ENCODE peak calls at places on chromosomes 7 and 10, in five cellular contexts. K is H9, U is trophoblast cell, R is mesenchymal stem cell, J is H1. A is an unnamed sample.

GRCh38 chr10:26251925-26252324 is 35.4 kb downstream of the GAD2 start:
- DNase-seq in K (no peak), U (no peak), R (no peak), J (no peak), A (no peak)

GRCh38 chr7:1436608-1437007 is 22.7 kb downstream of the MICALL2 start:
- DNase-seq in K (no peak), U (no peak), R (no peak), J (no peak), A (no peak)

GRCh38 chr10:70493660-70494234 is 15.2 kb downstream of the PALD1 start:
- DNase-seq in K (peak; percentile 91), U (no peak), R (no peak), J (no peak), A (no peak)

GRCh38 chr10:119654540-119654939 is 3.4 kb downstream of the BAG3 start:
- DNase-seq in K (no peak), U (no peak), R (no peak), J (no peak), A (no peak)

GRCh38 chr7:123355576-123356195 is 155.9 kb upstream of the SLC13A1 start:
- DNase-seq in K (peak; percentile 34), U (no peak), R (peak; percentile 36), J (no peak), A (no peak)

GRCh38 chr10:28130267-28130666 is 131.4 kb upstream of the ODAD2 start:
- DNase-seq in K (no peak), U (no peak), R (peak; percentile 67), J (no peak), A (no peak)

GRCh38 chr7:146683439-146683838 is 566.8 kb downstream of the CNTNAP2 start:
- DNase-seq in K (no peak), U (no peak), R (peak; percentile 23), J (no peak), A (no peak)

GRCh38 chr7:100493476-100494264 is 9.9 kb downstream of the NYAP1 start:
- DNase-seq in K (no peak), U (no peak), R (peak; percentile 41), J (no peak), A (no peak)

GRCh38 chr10:42938351-42938750 is 138.5 kb upstream of the RET start:
- DNase-seq in K (no peak), U (no peak), R (no peak), J (no peak), A (no peak)

GRCh38 chr7:14294637-14295036 is 305.2 kb upstream of the ETV1 start:
- DNase-seq in K (no peak), U (no peak), R (no peak), J (no peak), A (no peak)

GRCh38 chr7:6392712-6393666 is 54.8 kb downstream of the DAGLB start:
- DNase-seq in K (no peak), U (peak; percentile 84), R (peak; percentile 84), J (no peak), A (no peak)

GRCh38 chr10:80407836-80408197 is 534 bp upstream of the PRXL2A start:
- DNase-seq in K (peak; percentile 57), U (no peak), R (peak; percentile 49), J (no peak), A (no peak)

GRCh38 chr7:137946015-137946414 is 55.9 kb downstream of the CREB3L2 start:
- DNase-seq in K (no peak), U (no peak), R (no peak), J (no peak), A (no peak)

GRCh38 chr7:29122750-29123149 is 23.6 kb downstream of the CPVL start:
- DNase-seq in K (no peak), U (no peak), R (no peak), J (no peak), A (no peak)

GRCh38 chr7:78195281-78195680 is 396.7 kb downstream of the PHTF2 start:
- DNase-seq in K (no peak), U (peak; percentile 7), R (no peak), J (no peak), A (no peak)

GRCh38 chr10:23158370-23158769 is 33.7 kb upstream of the PTF1A start:
- DNase-seq in K (peak; percentile 51), U (peak; percentile 46), R (peak; percentile 65), J (no peak), A (peak; percentile 72)

GRCh38 chr7:140609646-140610045 is 31.0 kb downstream of the DENND2A start:
- DNase-seq in K (no peak), U (no peak), R (peak; percentile 46), J (no peak), A (no peak)

GRCh38 chr10:45373783-45374450 is at the start of gene ALOX5:
- DNase-seq in K (peak; percentile 89), U (no peak), R (no peak), J (no peak), A (peak; percentile 32)

GRCh38 chr7:116582164-116582732 is 57.4 kb downstream of the CAV1 start:
- DNase-seq in K (no peak), U (no peak), R (peak; percentile 93), J (no peak), A (no peak)

GRCh38 chr7:147308539-147308938 is 1191.9 kb downstream of the CNTNAP2 start:
- DNase-seq in K (no peak), U (no peak), R (no peak), J (no peak), A (peak; percentile 4)

GRCh38 chr7:16564023-16564380 is 37.4 kb downstream of the LRRC72 start:
- DNase-seq in K (no peak), U (no peak), R (no peak), J (no peak), A (no peak)

GRCh38 chr7:112238852-112239610 is 32.5 kb downstream of the ZNF277 start:
- DNase-seq in K (no peak), U (peak; percentile 38), R (peak; percentile 33), J (no peak), A (no peak)

GRCh38 chr10:76257816-76258215 is 826.4 kb downstream of the LRMDA start:
- DNase-seq in K (no peak), U (no peak), R (no peak), J (no peak), A (no peak)

GRCh38 chr7:30928254-30928872 is 16.7 kb downstream of the AQP1 start:
- DNase-seq in K (no peak), U (no peak), R (no peak), J (no peak), A (no peak)

GRCh38 chr7:49500741-49501140 is 272.7 kb upstream of the VWC2 start:
- DNase-seq in K (no peak), U (no peak), R (no peak), J (no peak), A (no peak)

GRCh38 chr10:48541144-48541795 is 63.6 kb downstream of the ARHGAP22 start:
- DNase-seq in K (peak; percentile 20), U (no peak), R (no peak), J (no peak), A (no peak)

GRCh38 chr10:114653926-114654325 is 4.1 kb downstream of the ABLIM1 start:
- DNase-seq in K (no peak), U (no peak), R (no peak), J (no peak), A (no peak)

GRCh38 chr10:123858039-123858740 is 33.4 kb downstream of the CPXM2 start:
- DNase-seq in K (no peak), U (no peak), R (no peak), J (no peak), A (no peak)

GRCh38 chr7:100711369-100711768 is 5.4 kb downstream of the POP7 start:
- DNase-seq in K (no peak), U (no peak), R (no peak), J (no peak), A (no peak)

GRCh38 chr7:154388999-154389398 is 336.8 kb downstream of the DPP6 start:
- DNase-seq in K (no peak), U (no peak), R (no peak), J (no peak), A (no peak)

GRCh38 chr7:65892832-65893231 is 20.0 kb downstream of the VKORC1L1 start:
- DNase-seq in K (no peak), U (no peak), R (peak; percentile 59), J (no peak), A (no peak)

GRCh38 chr10:99536400-99537254 is 3.9 kb downstream of the NKX2-3 start:
- DNase-seq in K (peak; percentile 62), U (no peak), R (peak; percentile 79), J (no peak), A (peak; percentile 81)

GRCh38 chr7:112723416-112723815 is 66.8 kb downstream of the TMEM168 start:
- DNase-seq in K (no peak), U (no peak), R (peak; percentile 21), J (no peak), A (no peak)

GRCh38 chr10:123149568-123150228 is 1.8 kb downstream of the HMX2 start:
- DNase-seq in K (peak; percentile 67), U (no peak), R (peak; percentile 57), J (no peak), A (peak; percentile 43)

GRCh38 chr7:77482015-77482414 is 55.1 kb upstream of the PTPN12 start:
- DNase-seq in K (no peak), U (peak; percentile 88), R (peak; percentile 17), J (no peak), A (no peak)

GRCh38 chr7:150755473-150756099 is 18.4 kb downstream of the GIMAP5 start:
- DNase-seq in K (no peak), U (no peak), R (no peak), J (no peak), A (no peak)

GRCh38 chr10:12195281-12195602 is 449 bp downstream of the NUDT5 start:
- DNase-seq in K (no peak), U (peak; percentile 21), R (no peak), J (no peak), A (no peak)

GRCh38 chr10:62076872-62077271 is 175.4 kb downstream of the ARID5B start:
- DNase-seq in K (no peak), U (peak; percentile 58), R (peak; percentile 70), J (no peak), A (no peak)
- H3K23ac ChIP-seq in K (no peak overlapping the region), U (no peak overlapping the region), R (no peak overlapping the region), J (no peak overlapping the region), A (no peak overlapping the region)

GRCh38 chr7:39650676-39651075 is 27.3 kb downstream of the RALA start:
- DNase-seq in K (no peak), U (no peak), R (peak; percentile 28), J (no peak), A (no peak)
- H2AK5ac ChIP-seq in K (no peak overlapping the region), U (no peak overlapping the region), R (peak overlapping the region; percentile 51), J (no peak overlapping the region), A (no peak overlapping the region)

DNA sequence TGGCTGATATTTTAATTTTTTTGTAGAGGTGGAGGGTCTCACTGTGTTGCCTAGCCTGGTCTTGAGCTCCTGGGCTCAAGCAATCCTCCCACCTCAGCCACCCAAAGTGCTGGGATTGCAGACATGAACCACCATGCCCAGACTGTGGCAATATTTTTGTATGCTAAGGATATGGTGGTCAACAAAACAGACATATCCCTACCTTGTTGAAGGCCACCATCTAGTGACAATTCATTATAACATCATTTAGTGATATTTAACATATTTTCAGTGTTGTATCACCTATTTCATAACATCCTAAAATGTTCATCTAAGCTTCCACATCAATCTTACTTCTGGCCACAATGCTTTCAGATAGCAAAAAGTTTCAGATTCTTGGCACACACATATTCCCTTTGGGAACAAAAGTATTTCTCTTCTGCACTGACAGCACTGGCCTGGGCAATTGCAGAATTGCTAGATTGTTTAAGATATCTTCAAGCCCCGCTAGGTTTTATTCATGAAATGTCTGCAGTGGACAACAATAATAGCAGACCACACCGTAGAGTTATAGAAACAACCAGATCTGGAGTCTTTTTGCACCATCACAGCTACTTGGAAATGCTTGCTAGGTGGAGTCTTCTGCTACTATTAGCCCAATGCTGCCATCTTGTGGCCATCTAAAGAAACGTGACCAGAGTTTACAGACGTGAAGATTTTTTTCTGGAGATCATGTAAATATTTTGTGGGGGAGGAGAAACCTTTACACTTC is 58.4 kb downstream of the DNAJC12 start:
- DNase-seq in K (peak; percentile 66), U (peak; percentile 43), R (peak; percentile 78), J (no peak), A (peak; percentile 80)
- H2BK12ac ChIP-seq in K (no peak overlapping the region), U (no peak overlapping the region), R (no peak overlapping the region), J (no peak overlapping the region), A (no peak overlapping the region)

GRCh38 chr7:159008417-159008816 is 136.2 kb downstream of the VIPR2 start:
- DNase-seq in K (no peak), U (no peak), R (no peak), J (no peak), A (no peak)
- H3K23ac ChIP-seq in K (no peak overlapping the region), U (no peak overlapping the region), R (no peak overlapping the region), J (no peak overlapping the region), A (no peak overlapping the region)

A was measured in neuronal stem cell.